ENCODE peak calls at places on chromosomes 16 and 17, in five cellular contexts. N, L, Z, H and J are unnamed samples.

GRCh38 chr17:15409721-15410247 is 57.6 kb downstream of the CDRT4 start:
- DNase-seq in H (peak; percentile 81), N (peak; percentile 93), Z (no peak), L (peak; percentile 38), J (peak; percentile 69)

GRCh38 chr17:81027038-81027437 is 7.9 kb upstream of the BAIAP2 start:
- DNase-seq in H (no peak), N (no peak), Z (no peak), L (no peak), J (no peak)

GRCh38 chr16:4945560-4946502 is 8.9 kb upstream of the PPL start:
- DNase-seq in H (peak; percentile 64), N (no peak), L (no peak), Z (peak; percentile 74), J (no peak)

GRCh38 chr17:32546031-32546444 is 59.2 kb downstream of the CDK5R1 start:
- DNase-seq in Z (no peak), H (no peak), L (no peak), N (no peak), J (no peak)

GRCh38 chr16:58299757-58300349 is 5.0 kb upstream of the PRSS54 start:
- DNase-seq in H (no peak), N (no peak), L (no peak), Z (peak; percentile 13), J (no peak)

GRCh38 chr17:17922198-17922901 is 49.9 kb downstream of the TOM1L2 start:
- DNase-seq in N (no peak), Z (no peak), L (no peak), H (no peak), J (no peak)

GRCh38 chr17:82571855-82572254 is 52.3 kb downstream of the FOXK2 start:
- DNase-seq in H (no peak), Z (no peak), N (no peak), L (no peak), J (no peak)

GRCh38 chr17:77862890-77863813 is 95.4 kb upstream of the TNRC6C start:
- DNase-seq in H (no peak), Z (no peak), L (no peak), N (no peak), J (no peak)

GRCh38 chr16:67718668-67719047 is 458 bp downstream of the GFOD2 start:
- DNase-seq in N (no peak), L (no peak), Z (no peak), H (no peak), J (no peak)

GRCh38 chr16:85234310-85235235 is 122.3 kb upstream of the CIBAR2 start:
- DNase-seq in Z (no peak), H (peak; percentile 52), N (peak; percentile 73), L (no peak), J (no peak)

GRCh38 chr17:6503641-6504195 is 52.6 kb downstream of the PITPNM3 start:
- DNase-seq in N (no peak), H (no peak), L (no peak), Z (no peak), J (no peak)

GRCh38 chr16:4918790-4919210 is 18.1 kb downstream of the PPL start:
- DNase-seq in Z (no peak), N (no peak), H (peak; percentile 98), L (no peak), J (no peak)

GRCh38 chr17:39151680-39152058 is 232 bp upstream of the PLXDC1 start:
- DNase-seq in L (no peak), N (no peak), H (no peak), Z (no peak), J (no peak)

GRCh38 chr17:2190014-2190413 is 113.6 kb downstream of the SMG6 start:
- DNase-seq in H (no peak), Z (no peak), L (no peak), N (no peak), J (no peak)

GRCh38 chr17:45149669-45150603 is 1.7 kb downstream of the HEXIM1 start:
- DNase-seq in N (no peak), L (peak; percentile 62), Z (no peak), H (peak; percentile 87), J (no peak)

GRCh38 chr17:8117980-8118768 is at the start of gene ALOXE3:
- DNase-seq in N (no peak), Z (peak; percentile 84), L (no peak), H (peak; percentile 43), J (no peak)

GRCh38 chr16:62831235-62831634 is 795.0 kb upstream of the CDH8 start:
- DNase-seq in Z (no peak), H (no peak), N (no peak), L (no peak), J (no peak)

GRCh38 chr17:14432058-14432457 is 131.2 kb downstream of the HS3ST3B1 start:
- DNase-seq in N (no peak), H (no peak), L (no peak), Z (no peak), J (no peak)

GRCh38 chr17:27439342-27439741 is 16.9 kb upstream of the KSR1 start:
- DNase-seq in Z (no peak), L (no peak), H (no peak), N (no peak), J (no peak)

GRCh38 chr17:8830141-8830540 is 31.0 kb upstream of the MFSD6L start:
- DNase-seq in H (no peak), Z (no peak), L (no peak), N (no peak), J (no peak)

GRCh38 chr17:55478971-55479370 is 32.3 kb downstream of the SMIM36 start:
- DNase-seq in L (no peak), N (no peak), Z (no peak), H (no peak), J (no peak)

GRCh38 chr17:7583253-7584109 is at the start of gene MPDU1:
- DNase-seq in L (peak; percentile 95), N (peak; percentile 92), Z (peak; percentile 90), H (peak; percentile 97), J (peak; percentile 67)

GRCh38 chr16:54080524-54081008 is 206.0 kb downstream of the IRX3 start:
- DNase-seq in L (no peak), Z (no peak), H (peak; percentile 58), N (peak; percentile 88), J (peak; percentile 96)

GRCh38 chr17:8044819-8045810 is 6.3 kb downstream of the ALOX15B start:
- DNase-seq in N (no peak), Z (no peak), L (no peak), H (no peak), J (no peak)

GRCh38 chr17:63442549-63443035 is 3.5 kb downstream of the CYB561 start:
- DNase-seq in H (peak; percentile 24), L (no peak), Z (no peak), N (no peak), J (no peak)

GRCh38 chr16:86103320-86103719 is 204.4 kb downstream of the IRF8 start:
- DNase-seq in N (no peak), L (no peak), Z (no peak), H (no peak), J (no peak)

GRCh38 chr17:28926786-28927185 is 23.9 kb upstream of the DHRS13 start:
- DNase-seq in N (no peak), H (no peak), Z (no peak), L (no peak), J (no peak)

GRCh38 chr16:78372302-78372701 is 272.8 kb downstream of the WWOX start:
- DNase-seq in Z (no peak), L (no peak), H (no peak), N (no peak), J (no peak)

GRCh38 chr17:16517477-16517876 is 25.5 kb upstream of the LRRC75A start:
- DNase-seq in Z (no peak), N (no peak), L (no peak), H (no peak), J (no peak)

DNA sequence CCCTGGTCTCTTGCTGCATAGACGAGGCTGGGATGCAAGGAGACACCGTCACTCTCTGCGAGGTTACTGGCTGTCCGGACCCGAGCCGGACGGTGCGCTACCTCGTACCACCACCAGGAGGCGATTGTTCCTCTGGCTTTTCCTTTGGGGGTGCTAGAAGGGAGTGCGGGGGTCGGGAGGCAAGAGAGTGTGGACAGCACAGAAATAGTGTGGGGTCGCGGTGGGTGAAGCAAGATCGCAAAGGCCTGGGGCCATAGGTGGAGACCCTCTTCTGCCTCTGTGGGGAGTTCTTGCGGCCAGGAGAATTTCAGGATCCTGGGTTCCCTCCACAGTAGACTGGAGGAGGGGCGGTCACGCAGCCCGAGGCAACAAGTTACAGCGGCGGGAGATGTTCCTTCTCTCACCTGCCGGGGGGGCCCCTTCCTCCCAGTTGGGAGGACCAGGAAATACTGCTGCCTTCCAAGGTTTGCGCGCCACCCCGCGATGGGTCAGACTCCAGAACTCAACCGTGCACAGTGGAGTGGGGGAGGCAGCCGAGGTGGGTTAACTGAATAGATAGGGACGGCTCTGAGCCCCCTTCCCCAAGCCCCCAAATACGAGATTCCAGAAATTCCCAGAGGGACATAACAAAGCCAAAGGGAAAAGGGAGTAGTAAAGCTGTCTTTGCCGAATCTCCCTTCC is 6.9 kb downstream of the PHOSPHO1 start:
- DNase-seq in Z (peak; percentile 21), H (peak; percentile 54), N (no peak), L (no peak), J (no peak)
- H3K4me3 ChIP-seq in Z (no peak overlapping the region), H (no peak overlapping the region), N (no peak overlapping the region), L (peak overlapping the region; percentile 27), J (no peak overlapping the region)

DNA sequence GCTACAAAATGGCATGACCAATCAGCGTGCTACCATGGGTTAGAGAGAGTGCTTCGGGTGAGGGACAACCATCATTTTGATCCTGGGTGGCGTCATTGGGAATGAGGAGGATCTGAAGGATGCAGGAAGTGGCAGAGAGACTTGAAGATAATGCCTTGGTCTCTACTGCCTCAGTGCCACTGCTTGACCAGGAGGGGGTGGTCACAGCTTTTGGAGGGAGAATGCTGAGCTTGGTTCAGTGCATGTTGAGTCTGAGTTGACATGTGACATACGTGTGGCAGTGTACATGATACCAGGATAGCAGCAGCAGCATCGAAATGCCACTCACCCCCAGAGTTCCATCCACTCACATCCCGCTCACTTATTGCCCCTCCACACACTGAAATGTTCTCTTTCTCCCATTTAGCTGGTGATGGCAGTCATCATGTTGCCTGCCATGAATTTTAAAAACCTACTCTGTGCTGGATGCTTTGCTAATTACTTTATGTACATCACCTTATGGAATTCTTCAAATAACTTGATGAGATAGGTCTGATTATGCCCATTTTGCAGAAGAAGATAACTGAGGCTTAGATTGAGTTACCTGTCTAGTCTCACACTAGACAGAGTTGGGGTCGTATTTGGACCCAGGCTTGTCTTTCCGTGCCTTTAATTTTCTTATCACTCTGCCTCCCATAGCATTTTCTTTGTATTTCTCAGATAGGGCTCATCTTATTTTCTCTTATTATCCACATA is 36.7 kb downstream of the ARSG start:
- DNase-seq in Z (no peak), L (no peak), N (no peak), H (no peak), J (no peak)
- TF ChIP-seq CTCF in Z (peak; percentile 49), L (no peak), N (no peak), H (no peak), J (no peak)

GRCh38 chr16:31009894-31010293 is 544 bp downstream of the STX1B start:
- DNase-seq in H (no peak), Z (no peak), L (no peak), N (no peak), J (no peak)

GRCh38 chr16:31008154-31008950 is 2.1 kb downstream of the STX1B start:
- DNase-seq in L (no peak), N (peak; percentile 41), Z (no peak), H (no peak), J (no peak)

GRCh38 chr16:31010539-31010938 is at the start of gene STX1B:
- DNase-seq in Z (no peak), H (no peak), L (no peak), N (no peak), J (no peak)

GRCh38 chr16:31007684-31008083 is 2.8 kb downstream of the STX1B start:
- DNase-seq in H (no peak), L (no peak), Z (no peak), N (no peak), J (no peak)

GRCh38 chr16:31009120-31009519 is 1.3 kb downstream of the STX1B start:
- DNase-seq in N (no peak), H (no peak), L (no peak), Z (no peak), J (no peak)
- H3K4me3 ChIP-seq in N (peak overlapping the region; percentile 64), H (no peak overlapping the region), L (no peak overlapping the region), Z (no peak overlapping the region), J (no peak overlapping the region)

GRCh38 chr17:41663451-41664171 is 25.1 kb upstream of the EIF1 start:
- DNase-seq in L (no peak), H (no peak), N (no peak), Z (no peak), J (no peak)
- TF ChIP-seq CTCF in L (no peak), H (no peak), N (no peak), Z (no peak), J (no peak)